ENCODE peak calls at places on chromosomes 4 and X, in four cellular contexts. One of them, this sample, is unnamed.

GRCh38 chr4:137534516-137534915 is 2.2 kb upstream of the PCDH18 start:
- DNase-seq in K562: no peak
- DNase-seq in GM12878: no peak
- DNase-seq in HepG2: no peak
- DNase-seq in this sample: no peak

GRCh38 chr4:186499467-186499866 is 55.9 kb downstream of the MTNR1A start:
- DNase-seq in K562: no peak
- DNase-seq in HepG2: no peak
- DNase-seq in GM12878: no peak
- DNase-seq in this sample: no peak

GRCh38 chrX:20595928-20596550 is 329.3 kb upstream of the RPS6KA3 start:
- DNase-seq in HepG2: no peak
- DNase-seq in GM12878: no peak
- DNase-seq in K562: no peak
- DNase-seq in this sample: no peak

GRCh38 chr4:41814565-41814964 is 66.0 kb upstream of the PHOX2B start:
- DNase-seq in HepG2: no peak
- DNase-seq in GM12878: no peak
- DNase-seq in K562: no peak
- DNase-seq in this sample: peak

GRCh38 chr4:95355021-95355420 is 193.8 kb downstream of the UNC5C start:
- DNase-seq in K562: no peak
- DNase-seq in HepG2: no peak
- DNase-seq in GM12878: no peak
- DNase-seq in this sample: no peak

GRCh38 chr4:159867673-159868072 is 764.8 kb downstream of the RAPGEF2 start:
- DNase-seq in HepG2: no peak
- DNase-seq in K562: no peak
- DNase-seq in GM12878: no peak
- DNase-seq in this sample: no peak

GRCh38 chrX:76148753-76149152 is 24.1 kb upstream of the PBDC1 start:
- DNase-seq in GM12878: peak
- DNase-seq in K562: no peak
- DNase-seq in HepG2: peak
- DNase-seq in this sample: peak

GRCh38 chr4:20017439-20017838 is 234.3 kb upstream of the SLIT2 start:
- DNase-seq in GM12878: no peak
- DNase-seq in HepG2: no peak
- DNase-seq in K562: no peak
- DNase-seq in this sample: no peak

GRCh38 chr4:64774626-64775025 is 365.4 kb upstream of the TECRL start:
- DNase-seq in GM12878: no peak
- DNase-seq in HepG2: no peak
- DNase-seq in K562: no peak
- DNase-seq in this sample: no peak

GRCh38 chrX:154526901-154527675 is 11.1 kb upstream of the FAM3A start:
- DNase-seq in HepG2: peak
- DNase-seq in K562: peak
- DNase-seq in GM12878: peak
- DNase-seq in this sample: peak

GRCh38 chr4:102036619-102037376 is 246.3 kb downstream of the BANK1 start:
- DNase-seq in HepG2: no peak
- DNase-seq in K562: no peak
- DNase-seq in GM12878: no peak
- DNase-seq in this sample: peak

GRCh38 chr4:87058272-87059073 is 123.7 kb downstream of the AFF1 start:
- DNase-seq in GM12878: no peak
- DNase-seq in HepG2: no peak
- DNase-seq in K562: peak
- DNase-seq in this sample: no peak

GRCh38 chrX:40468033-40468979 is 112.5 kb upstream of the ATP6AP2 start:
- DNase-seq in K562: peak
- DNase-seq in GM12878: peak
- DNase-seq in HepG2: peak
- DNase-seq in this sample: peak

GRCh38 chr4:48370260-48371134 is 29.2 kb downstream of the SLAIN2 start:
- DNase-seq in HepG2: no peak
- DNase-seq in K562: no peak
- DNase-seq in GM12878: peak
- DNase-seq in this sample: no peak

GRCh38 chr4:68912807-68913206 is 38.8 kb downstream of the UGT2A3 start:
- DNase-seq in K562: no peak
- DNase-seq in GM12878: no peak
- DNase-seq in HepG2: no peak
- DNase-seq in this sample: no peak

GRCh38 chr4:98572697-98573096 is 85.7 kb downstream of the TSPAN5 start:
- DNase-seq in GM12878: no peak
- DNase-seq in K562: no peak
- DNase-seq in HepG2: no peak
- DNase-seq in this sample: no peak

GRCh38 chrX:112677167-112677566 is 2.6 kb downstream of the LHFPL1 start:
- DNase-seq in GM12878: no peak
- DNase-seq in HepG2: no peak
- DNase-seq in K562: no peak
- DNase-seq in this sample: peak

GRCh38 chrX:110277609-110278008 is 40.3 kb downstream of the AMMECR1 start:
- DNase-seq in HepG2: no peak
- DNase-seq in K562: no peak
- DNase-seq in GM12878: no peak
- DNase-seq in this sample: no peak

GRCh38 chr4:83110222-83110945 is 4.1 kb downstream of the PLAC8 start:
- DNase-seq in GM12878: peak
- DNase-seq in HepG2: peak
- DNase-seq in K562: no peak
- DNase-seq in this sample: peak

GRCh38 chrX:15334561-15334960 is 762 bp downstream of the PIGA start:
- DNase-seq in HepG2: no peak
- DNase-seq in K562: no peak
- DNase-seq in GM12878: no peak
- DNase-seq in this sample: peak

GRCh38 chr4:186144180-186144579 is 39.7 kb downstream of the FAM149A start:
- DNase-seq in K562: no peak
- DNase-seq in HepG2: no peak
- DNase-seq in GM12878: no peak
- DNase-seq in this sample: peak

GRCh38 chr4:92066485-92066884 is 237.3 kb upstream of the GRID2 start:
- DNase-seq in GM12878: no peak
- DNase-seq in HepG2: no peak
- DNase-seq in K562: no peak
- DNase-seq in this sample: no peak

GRCh38 chr4:173301518-173302201 is 32.5 kb downstream of the HMGB2 start:
- DNase-seq in GM12878: no peak
- DNase-seq in K562: peak
- DNase-seq in HepG2: no peak
- DNase-seq in this sample: peak

GRCh38 chrX:11703855-11704254 is 38.1 kb upstream of the ARHGAP6 start:
- DNase-seq in GM12878: no peak
- DNase-seq in HepG2: no peak
- DNase-seq in K562: no peak
- DNase-seq in this sample: no peak

GRCh38 chr4:120555058-120555457 is 367.5 kb downstream of the PRDM5 start:
- DNase-seq in K562: no peak
- DNase-seq in HepG2: no peak
- DNase-seq in GM12878: no peak
- DNase-seq in this sample: no peak

GRCh38 chrX:49058794-49059193 is at the start of gene CCDC120:
- DNase-seq in K562: no peak
- DNase-seq in HepG2: no peak
- DNase-seq in GM12878: no peak
- DNase-seq in this sample: no peak

GRCh38 chrX:110404376-110404775 is 45.7 kb downstream of the RTL9 start:
- DNase-seq in K562: no peak
- DNase-seq in GM12878: no peak
- DNase-seq in HepG2: no peak
- DNase-seq in this sample: no peak

GRCh38 chr4:41369680-41370079 is 113.0 kb downstream of the UCHL1 start:
- DNase-seq in K562: no peak
- DNase-seq in HepG2: no peak
- DNase-seq in GM12878: no peak
- DNase-seq in this sample: no peak

GRCh38 chrX:118181030-118181429 is 64.4 kb upstream of the KLHL13 start:
- DNase-seq in HepG2: no peak
- DNase-seq in GM12878: no peak
- DNase-seq in K562: no peak
- DNase-seq in this sample: peak

GRCh38 chrX:29617276-29617675 is 598.1 kb upstream of the MAGEB2 start:
- DNase-seq in HepG2: no peak
- DNase-seq in K562: no peak
- DNase-seq in GM12878: no peak
- DNase-seq in this sample: peak

GRCh38 chr4:23023121-23023520 is 330.4 kb downstream of the GBA3 start:
- DNase-seq in HepG2: no peak
- DNase-seq in K562: no peak
- DNase-seq in GM12878: no peak
- DNase-seq in this sample: no peak

GRCh38 chrX:96688789-96689188 is 4.1 kb downstream of the DIAPH2 start:
- DNase-seq in GM12878: no peak
- DNase-seq in HepG2: no peak
- DNase-seq in K562: no peak
- DNase-seq in this sample: no peak

GRCh38 chr4:188432328-188432727 is 293.1 kb downstream of the TRIML1 start:
- DNase-seq in GM12878: no peak
- DNase-seq in HepG2: no peak
- DNase-seq in K562: no peak
- DNase-seq in this sample: peak

GRCh38 chr4:3476936-3477749 is 14.0 kb downstream of the DOK7 start:
- DNase-seq in GM12878: no peak
- DNase-seq in HepG2: no peak
- DNase-seq in K562: no peak
- DNase-seq in this sample: no peak

GRCh38 chr4:1503583-1504471 is 97.6 kb upstream of the NKX1-1 start:
- DNase-seq in HepG2: no peak
- DNase-seq in GM12878: no peak
- DNase-seq in K562: peak
- DNase-seq in this sample: no peak

GRCh38 chr4:47836655-47837581 is 949 bp downstream of the CORIN start:
- DNase-seq in K562: peak
- DNase-seq in GM12878: no peak
- DNase-seq in HepG2: peak
- DNase-seq in this sample: peak

GRCh38 chrX:130716822-130717405 is 186.1 kb downstream of the ENOX2 start:
- DNase-seq in K562: no peak
- DNase-seq in HepG2: no peak
- DNase-seq in GM12878: no peak
- DNase-seq in this sample: no peak

DNA sequence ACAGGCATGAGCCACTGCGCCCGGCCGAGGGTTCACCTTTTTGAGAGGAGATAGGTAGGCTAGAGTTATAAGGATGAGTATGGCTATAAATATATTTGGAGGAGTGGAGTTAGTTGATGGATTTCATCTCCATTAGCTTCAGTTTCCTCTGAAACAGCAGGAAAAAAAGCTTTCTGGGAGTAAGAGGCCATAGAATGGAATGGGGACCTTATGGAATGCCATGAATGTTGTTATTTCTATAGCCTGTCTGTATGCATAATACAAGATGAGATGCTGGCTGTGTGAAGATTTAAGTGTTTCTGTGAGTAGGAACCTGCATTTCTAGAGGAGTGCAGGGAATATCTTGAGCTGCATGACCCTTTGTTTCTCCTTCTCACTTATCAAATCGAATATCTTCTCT is 114.9 kb upstream of the ARX start:
- DNase-seq in GM12878: no peak
- DNase-seq in HepG2: no peak
- DNase-seq in K562: no peak
- DNase-seq in this sample: no peak
- TF ChIP-seq BHLHE40 in GM12878: no peak
- TF ChIP-seq BHLHE40 in HepG2: no peak
- TF ChIP-seq BHLHE40 in K562: no peak
- TF ChIP-seq BHLHE40 in this sample: no peak

DNA sequence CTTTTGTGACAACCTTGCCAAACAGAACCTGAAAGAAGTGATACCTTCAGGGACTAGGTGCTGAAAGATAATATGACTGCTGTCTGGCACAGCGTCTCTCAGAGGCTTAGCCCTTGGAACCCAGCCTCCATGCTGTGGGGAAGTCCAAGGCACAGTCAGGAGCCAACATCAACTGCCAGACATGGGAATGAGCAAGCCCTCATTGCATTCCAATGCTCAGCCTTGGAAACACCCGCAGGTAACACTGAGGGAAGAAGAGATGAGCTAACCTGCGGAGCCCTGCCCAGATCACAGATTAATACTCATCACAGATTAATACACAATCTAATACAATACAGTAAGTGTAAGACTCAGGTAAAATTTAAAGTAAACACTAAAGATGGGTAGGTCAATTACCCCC is 31.5 kb downstream of the LDB2 start:
- DNase-seq in K562: no peak
- DNase-seq in HepG2: no peak
- DNase-seq in GM12878: no peak
- DNase-seq in this sample: no peak
- H3K9ac ChIP-seq in K562: no peak
- H3K9ac ChIP-seq in HepG2: no peak
- H3K9ac ChIP-seq in GM12878: no peak
- H3K9ac ChIP-seq in this sample: no peak

GRCh38 chr4:40241026-40241425 is 44.2 kb downstream of the RHOH start:
- DNase-seq in K562: no peak
- DNase-seq in HepG2: no peak
- DNase-seq in GM12878: no peak
- DNase-seq in this sample: no peak

GRCh38 chr4:40238008-40238699 is 41.3 kb downstream of the RHOH start:
- DNase-seq in GM12878: no peak
- DNase-seq in K562: peak
- DNase-seq in HepG2: no peak
- DNase-seq in this sample: no peak

GRCh38 chr4:40240040-40240653 is 43.3 kb downstream of the RHOH start:
- DNase-seq in K562: no peak
- DNase-seq in HepG2: no peak
- DNase-seq in GM12878: no peak
- DNase-seq in this sample: peak

GRCh38 chr4:40241936-40242590 is 45.2 kb downstream of the RHOH start:
- DNase-seq in HepG2: no peak
- DNase-seq in GM12878: no peak
- DNase-seq in K562: no peak
- DNase-seq in this sample: no peak

GRCh38 chr4:40238700-40239548 is 42.1 kb downstream of the RHOH start:
- DNase-seq in GM12878: no peak
- DNase-seq in K562: peak
- DNase-seq in HepG2: no peak
- DNase-seq in this sample: no peak
- TF ChIP-seq BHLHE40 in GM12878: no peak
- TF ChIP-seq BHLHE40 in K562: peak
- TF ChIP-seq BHLHE40 in HepG2: no peak
- TF ChIP-seq BHLHE40 in this sample: no peak

GRCh38 chr4:114281561-114281960 is 302.1 kb upstream of the ARSJ start:
- DNase-seq in HepG2: no peak
- DNase-seq in K562: no peak
- DNase-seq in GM12878: no peak
- DNase-seq in this sample: peak
- H3K9ac ChIP-seq in HepG2: no peak
- H3K9ac ChIP-seq in K562: no peak
- H3K9ac ChIP-seq in GM12878: no peak
- H3K9ac ChIP-seq in this sample: peak